ENCODE peak calls at places on chromosomes 13 and 19, in ten cellular contexts. N, L, I, X, V, W, Y, E, M and Z are unnamed samples.
A peak's percentile ranks its signal among the peaks of the same experiment; 100 is the strongest.

GRCh38 chr13:109780880-109781383 is 5.5 kb downstream of the IRS2 start:
- DNase-seq in I (no peak), E (no peak), X (no peak), Y (no peak), W (no peak), M (no peak), N (no peak), V (no peak), L (peak; percentile 32), Z (no peak)

GRCh38 chr13:50130686-50131051 is 115.4 kb downstream of the KCNRG start:
- DNase-seq in I (peak; percentile 49), W (peak; percentile 75), V (peak; percentile 59), E (no peak), X (no peak), L (peak; percentile 67), N (peak; percentile 53), M (no peak), Y (no peak), Z (peak; percentile 51)

GRCh38 chr19:47306303-47306702 is 3.4 kb upstream of the C5AR1 start:
- DNase-seq in M (no peak), N (no peak), E (no peak), I (no peak), X (no peak), V (no peak), L (no peak), Y (no peak), W (no peak), Z (no peak)

GRCh38 chr13:108155185-108156106 is 59.9 kb downstream of the LIG4 start:
- DNase-seq in L (no peak), Y (peak; percentile 22), X (peak; percentile 35), M (peak; percentile 77), E (peak; percentile 70), N (peak; percentile 60), W (peak; percentile 55), V (peak; percentile 75), I (peak; percentile 41), Z (peak; percentile 64)

GRCh38 chr13:36914648-36915047 is 5.4 kb downstream of the SMAD9 start:
- DNase-seq in N (no peak), V (no peak), M (no peak), E (no peak), I (no peak), L (no peak), W (no peak), Y (no peak), X (no peak), Z (no peak)

GRCh38 chr13:84654654-84655244 is 772.5 kb upstream of the SLITRK1 start:
- DNase-seq in N (no peak), E (no peak), W (no peak), L (no peak), M (no peak), X (no peak), Y (peak; percentile 66), V (no peak), I (no peak), Z (no peak)

GRCh38 chr19:10871711-10872550 is 578 bp downstream of the CARM1 start:
- DNase-seq in M (no peak), I (peak; percentile 53), L (peak; percentile 81), N (peak; percentile 12), X (no peak), V (peak; percentile 69), W (peak; percentile 74), Y (no peak), E (peak; percentile 70), Z (no peak)

GRCh38 chr19:5032101-5032967 is 63.4 kb downstream of the KDM4B start:
- DNase-seq in M (no peak), N (no peak), L (no peak), W (no peak), V (no peak), I (peak; percentile 50), Y (no peak), E (no peak), X (no peak), Z (no peak)

GRCh38 chr19:11279505-11280236 is 16.3 kb upstream of the TSPAN16 start:
- DNase-seq in W (no peak), I (no peak), V (no peak), N (no peak), M (no peak), L (no peak), Y (no peak), E (no peak), X (no peak), Z (peak; percentile 80)

GRCh38 chr13:51912091-51912490 is 50.3 kb downstream of the CCDC70 start:
- DNase-seq in Y (no peak), W (no peak), N (no peak), M (no peak), L (no peak), V (no peak), I (no peak), X (no peak), E (peak; percentile 23), Z (no peak)

GRCh38 chr19:58559275-58560006 is 1.0 kb upstream of the UBE2M start:
- DNase-seq in L (peak; percentile 96), M (peak; percentile 86), X (peak; percentile 51), E (peak; percentile 89), V (peak; percentile 89), I (peak; percentile 93), Y (peak; percentile 48), W (peak; percentile 93), N (peak; percentile 85), Z (peak; percentile 28)

GRCh38 chr13:51935326-51936171 is 73.8 kb downstream of the CCDC70 start:
- DNase-seq in N (no peak), W (peak; percentile 49), M (no peak), E (peak; percentile 31), X (no peak), L (no peak), I (no peak), V (peak; percentile 65), Y (no peak), Z (no peak)

GRCh38 chr13:48302920-48303330 is 626 bp upstream of the RB1 start:
- DNase-seq in E (no peak), L (no peak), M (peak; percentile 33), Y (no peak), V (no peak), N (no peak), X (no peak), W (no peak), I (no peak), Z (no peak)

GRCh38 chr13:48299591-48299990 is 4.0 kb upstream of the RB1 start:
- DNase-seq in L (no peak), W (no peak), V (no peak), M (no peak), Y (no peak), X (no peak), E (no peak), N (no peak), I (no peak), Z (no peak)

GRCh38 chr13:48303331-48304131 is at the start of gene RB1:
- DNase-seq in M (peak; percentile 85), L (peak; percentile 97), V (peak; percentile 95), W (peak; percentile 93), I (peak; percentile 95), E (peak; percentile 89), X (peak; percentile 88), N (peak; percentile 92), Y (peak; percentile 38), Z (peak; percentile 92)

DNA sequence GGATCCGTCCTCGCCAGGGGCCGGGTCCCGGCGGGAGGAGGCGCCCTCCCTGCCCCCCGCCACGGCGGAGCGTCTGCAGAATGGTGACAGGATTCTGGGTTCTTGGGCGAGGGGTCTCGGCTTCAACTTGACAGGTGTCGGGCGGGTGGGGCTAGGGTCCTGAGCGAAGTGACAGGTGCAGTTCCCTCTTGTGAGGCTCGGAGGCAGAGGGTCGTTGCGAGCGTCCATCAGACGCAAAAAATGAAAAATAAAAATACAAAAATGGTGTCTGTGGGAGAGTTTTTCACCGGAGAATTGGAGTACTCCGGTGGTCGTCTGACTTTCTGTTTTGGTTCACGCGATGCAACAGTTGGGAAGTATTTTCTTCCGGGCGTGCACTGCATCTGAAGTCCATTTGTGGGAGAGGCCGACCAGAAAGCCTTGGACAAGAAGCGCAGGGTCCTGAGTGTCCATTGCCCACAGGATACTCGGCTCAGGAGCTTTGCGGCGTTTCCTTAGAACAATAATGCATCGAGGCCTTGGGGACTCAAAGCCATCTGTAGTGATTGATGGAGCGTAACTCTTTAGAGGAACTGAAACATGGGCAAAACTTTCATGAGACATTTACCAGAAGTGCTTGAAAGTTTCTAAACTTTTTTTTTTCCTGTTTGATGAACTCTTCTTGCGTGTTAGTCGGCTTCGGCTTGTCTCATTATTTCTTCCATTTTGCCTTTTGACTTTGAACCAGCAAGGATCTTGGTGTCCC is 753 bp downstream of the RB1 start:
- DNase-seq in W (peak; percentile 50), I (peak; percentile 47), E (peak; percentile 26), Y (no peak), L (peak; percentile 57), N (peak; percentile 66), X (no peak), M (peak; percentile 47), V (peak; percentile 53), Z (peak; percentile 46)
- H3K4me1 ChIP-seq in W (peaks cover 17% of the 10 kb centered on the region), I (peaks cover 15% of the 10 kb centered on the region), E (no peaks in the 10 kb centered on the region), Y (no peaks in the 10 kb centered on the region), L (peaks cover 21% of the 10 kb centered on the region), N (peaks cover 21% of the 10 kb centered on the region), X (peaks cover 17% of the 10 kb centered on the region), M (peaks cover 14% of the 10 kb centered on the region), V (no peaks in the 10 kb centered on the region), Z (peaks cover 43% of the 10 kb centered on the region)

GRCh38 chr13:35769812-35770211 is 293.3 kb upstream of the MAB21L1 start:
- DNase-seq in X (no peak), E (no peak), Y (no peak), L (no peak), M (no peak), V (no peak), I (no peak), W (no peak), N (no peak), Z (no peak)
- H3K4me1 ChIP-seq in X (no peaks in the 10 kb centered on the region), E (no peaks in the 10 kb centered on the region), Y (no peaks in the 10 kb centered on the region), L (peaks cover 5% of the 10 kb centered on the region), M (no peaks in the 10 kb centered on the region), V (no peaks in the 10 kb centered on the region), I (no peaks in the 10 kb centered on the region), W (peaks cover 8% of the 10 kb centered on the region), N (no peaks in the 10 kb centered on the region), Z (no peaks in the 10 kb centered on the region)

GRCh38 chr19:39136225-39136940 is 10.8 kb downstream of the PAK4 start:
- DNase-seq in X (no peak), V (peak; percentile 83), W (peak; percentile 14), N (no peak), L (no peak), I (no peak), Y (no peak), E (no peak), M (no peak), Z (no peak)
- H3K4me1 ChIP-seq in X (no peaks in the 10 kb centered on the region), V (no peaks in the 10 kb centered on the region), W (peaks cover 43% of the 10 kb centered on the region), N (peaks cover 13% of the 10 kb centered on the region), L (peaks cover 4% of the 10 kb centered on the region), I (peaks cover 26% of the 10 kb centered on the region), Y (peaks cover 37% of the 10 kb centered on the region), E (peaks cover 13% of the 10 kb centered on the region), M (peaks cover 45% of the 10 kb centered on the region), Z (no peaks in the 10 kb centered on the region)

DNA sequence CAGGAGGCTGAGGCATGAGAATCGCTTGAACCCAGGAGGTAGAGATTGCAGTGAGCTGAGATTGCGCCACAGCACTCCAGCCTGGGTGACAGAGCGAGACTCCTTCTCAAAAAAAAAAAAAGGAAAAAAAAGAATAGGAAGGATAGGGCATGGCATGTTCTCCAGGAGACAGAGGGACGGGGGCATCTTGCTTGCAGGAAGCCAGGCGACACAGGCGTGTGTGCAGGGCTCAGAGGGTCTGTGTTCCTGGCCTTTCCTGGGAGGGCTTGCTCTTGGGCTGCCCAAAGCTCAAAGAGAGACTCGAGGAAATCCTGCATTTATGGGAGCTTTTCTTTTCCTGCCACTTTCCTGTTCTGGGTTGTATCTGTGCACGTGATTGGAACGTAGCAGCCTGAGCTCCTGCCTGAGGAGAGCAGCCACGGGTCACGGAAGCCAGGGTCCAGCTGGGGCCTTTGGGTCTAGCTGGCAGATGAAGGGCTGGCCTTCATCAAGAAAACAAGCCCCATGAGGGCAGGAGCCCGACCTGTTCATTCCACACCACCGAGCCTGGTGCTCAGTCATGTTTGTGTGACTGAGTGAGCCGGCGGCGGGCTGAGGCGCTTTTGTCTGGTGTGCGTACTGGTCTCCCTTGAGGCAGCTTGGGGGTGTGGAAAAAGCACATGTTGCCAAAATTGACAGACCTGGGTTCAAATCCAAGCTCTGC is 44.5 kb downstream of the CAPN12 start:
- DNase-seq in N (peak; percentile 20), I (no peak), Y (no peak), M (no peak), E (no peak), L (no peak), V (no peak), W (no peak), X (no peak), Z (no peak)
- H3K4me1 ChIP-seq in N (peaks cover 3% of the 10 kb centered on the region), I (peaks cover 64% of the 10 kb centered on the region), Y (peaks cover 14% of the 10 kb centered on the region), M (peaks cover 79% of the 10 kb centered on the region), E (no peaks in the 10 kb centered on the region), L (peaks cover 39% of the 10 kb centered on the region), V (peaks cover 3% of the 10 kb centered on the region), W (peaks cover 41% of the 10 kb centered on the region), X (peaks cover 8% of the 10 kb centered on the region), Z (peaks cover 43% of the 10 kb centered on the region)